ENCODE peak calls at places on chromosome 7, in six cellular contexts. One of them, this sample, is unnamed.

GRCh38 chr7:85714182-85714581 is 527.3 kb upstream of the SEMA3D start:
- DNase-seq in psoas muscle: no peak
- DNase-seq in BJ: no peak
- DNase-seq in WTC11: no peak
- DNase-seq in neural progenitor cell: no peak
- DNase-seq in lower lobe of right lung: no peak
- DNase-seq in this sample: no peak

GRCh38 chr7:85736085-85736484 is 549.2 kb upstream of the SEMA3D start:
- DNase-seq in neural progenitor cell: no peak
- DNase-seq in psoas muscle: no peak
- DNase-seq in BJ: no peak
- DNase-seq in lower lobe of right lung: no peak
- DNase-seq in WTC11: no peak
- DNase-seq in this sample: no peak

GRCh38 chr7:113331155-113331898 is 213.0 kb upstream of the SMIM30 start:
- DNase-seq in psoas muscle: no peak
- DNase-seq in neural progenitor cell: peak; percentile 85
- DNase-seq in lower lobe of right lung: no peak
- DNase-seq in WTC11: peak; percentile 59
- DNase-seq in BJ: no peak
- DNase-seq in this sample: no peak

GRCh38 chr7:102874166-102874829 is 38.5 kb upstream of the LRRC17 start:
- DNase-seq in WTC11: no peak
- DNase-seq in neural progenitor cell: no peak
- DNase-seq in psoas muscle: no peak
- DNase-seq in lower lobe of right lung: no peak
- DNase-seq in BJ: no peak
- DNase-seq in this sample: peak; percentile 44

GRCh38 chr7:46754135-46754730 is 827.7 kb downstream of the TNS3 start:
- DNase-seq in psoas muscle: no peak
- DNase-seq in WTC11: no peak
- DNase-seq in lower lobe of right lung: no peak
- DNase-seq in BJ: peak; percentile 62
- DNase-seq in neural progenitor cell: no peak
- DNase-seq in this sample: no peak

GRCh38 chr7:133859191-133859590 is 267.9 kb upstream of the LRGUK start:
- DNase-seq in BJ: no peak
- DNase-seq in lower lobe of right lung: no peak
- DNase-seq in neural progenitor cell: no peak
- DNase-seq in WTC11: no peak
- DNase-seq in psoas muscle: no peak
- DNase-seq in this sample: no peak

GRCh38 chr7:44650772-44651171 is 44.3 kb downstream of the OGDH start:
- DNase-seq in BJ: no peak
- DNase-seq in lower lobe of right lung: no peak
- DNase-seq in neural progenitor cell: no peak
- DNase-seq in WTC11: no peak
- DNase-seq in psoas muscle: peak; percentile 27
- DNase-seq in this sample: no peak

GRCh38 chr7:26562841-26563240 is 271.2 kb downstream of the SNX10 start:
- DNase-seq in neural progenitor cell: no peak
- DNase-seq in WTC11: peak; percentile 30
- DNase-seq in psoas muscle: no peak
- DNase-seq in lower lobe of right lung: no peak
- DNase-seq in BJ: no peak
- DNase-seq in this sample: no peak

GRCh38 chr7:101841328-101841727 is 23.9 kb downstream of the CUX1 start:
- DNase-seq in psoas muscle: no peak
- DNase-seq in WTC11: no peak
- DNase-seq in BJ: no peak
- DNase-seq in neural progenitor cell: no peak
- DNase-seq in lower lobe of right lung: no peak
- DNase-seq in this sample: no peak

GRCh38 chr7:88217675-88218427 is 2.0 kb downstream of the SRI start:
- DNase-seq in WTC11: no peak
- DNase-seq in lower lobe of right lung: no peak
- DNase-seq in neural progenitor cell: no peak
- DNase-seq in BJ: no peak
- DNase-seq in psoas muscle: no peak
- DNase-seq in this sample: peak; percentile 74

GRCh38 chr7:139075031-139075652 is 34.4 kb downstream of the ZC3HAV1 start:
- DNase-seq in BJ: peak; percentile 37
- DNase-seq in psoas muscle: peak; percentile 56
- DNase-seq in WTC11: peak; percentile 53
- DNase-seq in lower lobe of right lung: peak; percentile 60
- DNase-seq in neural progenitor cell: peak; percentile 82
- DNase-seq in this sample: peak; percentile 71

GRCh38 chr7:44533301-44534055 is 7.7 kb downstream of the NPC1L1 start:
- DNase-seq in BJ: no peak
- DNase-seq in WTC11: no peak
- DNase-seq in lower lobe of right lung: no peak
- DNase-seq in neural progenitor cell: no peak
- DNase-seq in psoas muscle: no peak
- DNase-seq in this sample: peak; percentile 21

GRCh38 chr7:47227762-47228177 is 354.1 kb downstream of the TNS3 start:
- DNase-seq in BJ: peak; percentile 33
- DNase-seq in neural progenitor cell: no peak
- DNase-seq in WTC11: no peak
- DNase-seq in psoas muscle: no peak
- DNase-seq in lower lobe of right lung: no peak
- DNase-seq in this sample: peak; percentile 34

GRCh38 chr7:133545613-133546012 is 292.7 kb downstream of the EXOC4 start:
- DNase-seq in BJ: no peak
- DNase-seq in neural progenitor cell: no peak
- DNase-seq in WTC11: no peak
- DNase-seq in psoas muscle: no peak
- DNase-seq in lower lobe of right lung: no peak
- DNase-seq in this sample: no peak

GRCh38 chr7:711967-712600 is 14.4 kb upstream of the DNAAF5 start:
- DNase-seq in neural progenitor cell: no peak
- DNase-seq in WTC11: no peak
- DNase-seq in BJ: no peak
- DNase-seq in psoas muscle: no peak
- DNase-seq in lower lobe of right lung: peak; percentile 30
- DNase-seq in this sample: peak; percentile 67

GRCh38 chr7:138549082-138549481 is 89.0 kb downstream of the TRIM24 start:
- DNase-seq in neural progenitor cell: no peak
- DNase-seq in BJ: no peak
- DNase-seq in psoas muscle: no peak
- DNase-seq in lower lobe of right lung: no peak
- DNase-seq in WTC11: no peak
- DNase-seq in this sample: no peak

GRCh38 chr7:65983965-65984654 is 2.1 kb upstream of the GUSB start:
- DNase-seq in WTC11: no peak
- DNase-seq in BJ: no peak
- DNase-seq in psoas muscle: no peak
- DNase-seq in lower lobe of right lung: no peak
- DNase-seq in neural progenitor cell: no peak
- DNase-seq in this sample: no peak

GRCh38 chr7:37065779-37066271 is 341.5 kb upstream of the AOAH start:
- DNase-seq in BJ: no peak
- DNase-seq in lower lobe of right lung: no peak
- DNase-seq in psoas muscle: no peak
- DNase-seq in neural progenitor cell: no peak
- DNase-seq in WTC11: no peak
- DNase-seq in this sample: no peak

GRCh38 chr7:138468244-138469123 is 8.4 kb downstream of the TRIM24 start:
- DNase-seq in psoas muscle: no peak
- DNase-seq in BJ: no peak
- DNase-seq in lower lobe of right lung: no peak
- DNase-seq in neural progenitor cell: no peak
- DNase-seq in WTC11: no peak
- DNase-seq in this sample: no peak

GRCh38 chr7:114502454-114503254 is 88.0 kb downstream of the FOXP2 start:
- DNase-seq in WTC11: no peak
- DNase-seq in BJ: no peak
- DNase-seq in neural progenitor cell: no peak
- DNase-seq in psoas muscle: no peak
- DNase-seq in lower lobe of right lung: no peak
- DNase-seq in this sample: no peak

GRCh38 chr7:48703446-48703845 is 220.9 kb upstream of the CDC14C start:
- DNase-seq in lower lobe of right lung: no peak
- DNase-seq in WTC11: no peak
- DNase-seq in neural progenitor cell: no peak
- DNase-seq in BJ: no peak
- DNase-seq in psoas muscle: no peak
- DNase-seq in this sample: no peak

GRCh38 chr7:114303301-114303700 is 111.3 kb upstream of the FOXP2 start:
- DNase-seq in WTC11: no peak
- DNase-seq in neural progenitor cell: no peak
- DNase-seq in lower lobe of right lung: no peak
- DNase-seq in psoas muscle: no peak
- DNase-seq in BJ: no peak
- DNase-seq in this sample: no peak

GRCh38 chr7:45919231-45919825 is 1.7 kb downstream of the IGFBP3 start:
- DNase-seq in psoas muscle: no peak
- DNase-seq in WTC11: no peak
- DNase-seq in BJ: no peak
- DNase-seq in neural progenitor cell: peak; percentile 11
- DNase-seq in lower lobe of right lung: no peak
- DNase-seq in this sample: no peak

GRCh38 chr7:95469850-95470249 is 15.9 kb upstream of the ASB4 start:
- DNase-seq in neural progenitor cell: peak; percentile 80
- DNase-seq in psoas muscle: no peak
- DNase-seq in WTC11: no peak
- DNase-seq in lower lobe of right lung: no peak
- DNase-seq in BJ: no peak
- DNase-seq in this sample: no peak

GRCh38 chr7:48904975-48905374 is 19.4 kb upstream of the CDC14C start:
- DNase-seq in WTC11: no peak
- DNase-seq in neural progenitor cell: no peak
- DNase-seq in BJ: no peak
- DNase-seq in lower lobe of right lung: no peak
- DNase-seq in psoas muscle: no peak
- DNase-seq in this sample: no peak

GRCh38 chr7:54729096-54729495 is 29.9 kb downstream of the SEC61G start:
- DNase-seq in BJ: no peak
- DNase-seq in psoas muscle: no peak
- DNase-seq in lower lobe of right lung: no peak
- DNase-seq in WTC11: no peak
- DNase-seq in neural progenitor cell: no peak
- DNase-seq in this sample: no peak

GRCh38 chr7:56063500-56063881 is 595 bp upstream of the SUMF2 start:
- DNase-seq in neural progenitor cell: no peak
- DNase-seq in lower lobe of right lung: no peak
- DNase-seq in BJ: no peak
- DNase-seq in WTC11: no peak
- DNase-seq in psoas muscle: no peak
- DNase-seq in this sample: no peak

GRCh38 chr7:56062382-56062781 is 1.7 kb upstream of the SUMF2 start:
- DNase-seq in WTC11: no peak
- DNase-seq in neural progenitor cell: no peak
- DNase-seq in psoas muscle: no peak
- DNase-seq in lower lobe of right lung: no peak
- DNase-seq in BJ: no peak
- DNase-seq in this sample: no peak

GRCh38 chr7:56063882-56064625 is at the start of gene SUMF2:
- DNase-seq in psoas muscle: peak; percentile 93
- DNase-seq in WTC11: peak; percentile 88
- DNase-seq in lower lobe of right lung: peak; percentile 94
- DNase-seq in neural progenitor cell: peak; percentile 97
- DNase-seq in BJ: no peak
- DNase-seq in this sample: peak; percentile 98
- TF ChIP-seq CTCF in psoas muscle: no peak
- TF ChIP-seq CTCF in WTC11: no peak
- TF ChIP-seq CTCF in lower lobe of right lung: peak; percentile 40
- TF ChIP-seq CTCF in neural progenitor cell: peak; percentile 34
- TF ChIP-seq CTCF in BJ: peak; percentile 37
- TF ChIP-seq CTCF in this sample: peak; percentile 37

GRCh38 chr7:51316262-51316665 is 345 bp downstream of the COBL start:
- DNase-seq in psoas muscle: peak; percentile 53
- DNase-seq in neural progenitor cell: no peak
- DNase-seq in lower lobe of right lung: peak; percentile 71
- DNase-seq in BJ: no peak
- DNase-seq in WTC11: peak; percentile 61
- DNase-seq in this sample: no peak
- TF ChIP-seq CTCF in psoas muscle: peak; percentile 18
- TF ChIP-seq CTCF in neural progenitor cell: peak; percentile 22
- TF ChIP-seq CTCF in lower lobe of right lung: peak; percentile 13
- TF ChIP-seq CTCF in BJ: no peak
- TF ChIP-seq CTCF in WTC11: no peak
- TF ChIP-seq CTCF in this sample: no peak

GRCh38 chr7:33745934-33746333 is 159.4 kb upstream of the BMPER start:
- DNase-seq in BJ: no peak
- DNase-seq in WTC11: no peak
- DNase-seq in psoas muscle: no peak
- DNase-seq in neural progenitor cell: no peak
- DNase-seq in lower lobe of right lung: no peak
- DNase-seq in this sample: no peak
- TF ChIP-seq CTCF in BJ: no peak
- TF ChIP-seq CTCF in WTC11: no peak
- TF ChIP-seq CTCF in psoas muscle: no peak
- TF ChIP-seq CTCF in neural progenitor cell: no peak
- TF ChIP-seq CTCF in lower lobe of right lung: no peak
- TF ChIP-seq CTCF in this sample: no peak

DNA sequence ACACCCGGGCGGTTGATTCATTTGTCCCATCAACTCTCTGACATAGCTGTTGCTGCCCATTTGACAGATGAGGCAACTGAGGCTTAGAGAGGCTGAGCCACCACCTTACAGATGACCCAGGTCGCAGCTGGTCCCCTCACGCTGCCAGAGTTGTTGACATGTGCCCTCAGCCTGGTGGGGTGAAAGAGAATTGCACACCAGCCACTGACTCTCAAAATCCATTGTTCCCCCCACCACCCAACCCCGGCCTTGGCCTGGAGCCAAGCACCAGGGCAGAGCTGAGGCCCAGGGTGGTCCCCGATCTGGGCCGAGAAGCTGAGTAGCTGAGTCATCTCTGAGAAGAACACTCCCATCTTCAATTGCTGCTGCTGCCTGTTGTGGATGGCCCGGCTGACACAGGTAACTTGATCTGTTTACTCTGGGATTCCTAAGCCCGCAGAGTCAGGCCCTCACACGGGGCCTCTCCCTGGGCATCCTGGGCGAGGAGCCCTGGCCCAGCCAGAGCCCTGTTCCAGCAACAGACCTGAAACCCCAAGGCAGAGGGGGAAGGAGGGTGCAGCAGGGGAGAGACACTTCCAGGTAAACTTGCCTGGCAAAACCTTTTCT is 27.5 kb downstream of the PVRIG start:
- DNase-seq in psoas muscle: peak; percentile 60
- DNase-seq in WTC11: peak; percentile 75
- DNase-seq in neural progenitor cell: peak; percentile 71
- DNase-seq in lower lobe of right lung: no peak
- DNase-seq in BJ: no peak
- DNase-seq in this sample: no peak
- TF ChIP-seq CTCF in psoas muscle: peak; percentile 20
- TF ChIP-seq CTCF in WTC11: no peak
- TF ChIP-seq CTCF in neural progenitor cell: peak; percentile 16
- TF ChIP-seq CTCF in lower lobe of right lung: no peak
- TF ChIP-seq CTCF in BJ: no peak
- TF ChIP-seq CTCF in this sample: no peak

GRCh38 chr7:92461027-92462003 is 14.0 kb downstream of the GATAD1 start:
- DNase-seq in neural progenitor cell: peak; percentile 46
- DNase-seq in BJ: no peak
- DNase-seq in WTC11: peak; percentile 33
- DNase-seq in lower lobe of right lung: no peak
- DNase-seq in psoas muscle: no peak
- DNase-seq in this sample: peak; percentile 59
- TF ChIP-seq CTCF in neural progenitor cell: peak; percentile 89
- TF ChIP-seq CTCF in BJ: peak; percentile 76
- TF ChIP-seq CTCF in WTC11: peak; percentile 25
- TF ChIP-seq CTCF in lower lobe of right lung: peak; percentile 66
- TF ChIP-seq CTCF in psoas muscle: peak; percentile 41
- TF ChIP-seq CTCF in this sample: peak; percentile 58

This sample was measured in GM13976.